ENCODE peak calls at places on chromosome 7, in six cellular contexts. L, C, K, E, U and A are unnamed samples.

GRCh38 chr7:55939514-55940123 is 12.1 kb upstream of the MRPS17 start:
- DNase-seq in L (no peak), C (no peak), K (no peak), E (no peak), U (no peak), A (no peak)

GRCh38 chr7:5481241-5482019 is 57.8 kb upstream of the TNRC18 start:
- DNase-seq in L (no peak), C (no peak), K (no peak), E (no peak), U (no peak), A (no peak)

GRCh38 chr7:18290223-18290622 is 205.3 kb upstream of the HDAC9 start:
- DNase-seq in L (no peak), C (no peak), K (no peak), E (no peak), U (no peak), A (no peak)

GRCh38 chr7:64878684-64879083 is 24.4 kb upstream of the ZNF273 start:
- DNase-seq in L (no peak), C (no peak), K (no peak), E (peak), U (no peak), A (no peak)

GRCh38 chr7:106608664-106609063 is 52.3 kb downstream of the CCDC71L start:
- DNase-seq in L (no peak), C (no peak), K (no peak), E (no peak), U (no peak), A (no peak)

GRCh38 chr7:9698375-9698774 is 1265.0 kb downstream of the NXPH1 start:
- DNase-seq in L (no peak), C (no peak), K (no peak), E (no peak), U (no peak), A (no peak)

GRCh38 chr7:108222236-108222892 is 92.2 kb upstream of the LAMB4 start:
- DNase-seq in L (no peak), C (no peak), K (no peak), E (peak), U (no peak), A (no peak)

GRCh38 chr7:158613481-158613880 is 25.9 kb upstream of the PTPRN2 start:
- DNase-seq in L (no peak), C (no peak), K (no peak), E (no peak), U (no peak), A (no peak)

GRCh38 chr7:31811650-31812461 is 124.8 kb downstream of the PPP1R17 start:
- DNase-seq in L (no peak), C (no peak), K (no peak), E (peak), U (no peak), A (no peak)

GRCh38 chr7:36999851-37000480 is 275.7 kb upstream of the AOAH start:
- DNase-seq in L (no peak), C (no peak), K (no peak), E (no peak), U (no peak), A (no peak)

GRCh38 chr7:35691827-35692307 is 3.1 kb downstream of the HERPUD2 start:
- DNase-seq in L (no peak), C (no peak), K (no peak), E (no peak), U (peak), A (no peak)

GRCh38 chr7:73521636-73522080 is 435 bp downstream of the BAZ1B start:
- DNase-seq in L (peak), C (no peak), K (no peak), E (peak), U (no peak), A (peak)

GRCh38 chr7:120695848-120696247 is 162.1 kb downstream of the TSPAN12 start:
- DNase-seq in L (no peak), C (no peak), K (no peak), E (no peak), U (no peak), A (no peak)

GRCh38 chr7:120714945-120715344 is 143.0 kb downstream of the TSPAN12 start:
- DNase-seq in L (no peak), C (no peak), K (no peak), E (no peak), U (no peak), A (no peak)

GRCh38 chr7:25014735-25015134 is 34.8 kb upstream of the OSBPL3 start:
- DNase-seq in L (no peak), C (no peak), K (no peak), E (peak), U (no peak), A (no peak)

GRCh38 chr7:15503603-15504280 is 58.1 kb downstream of the AGMO start:
- DNase-seq in L (no peak), C (no peak), K (no peak), E (peak), U (no peak), A (no peak)

GRCh38 chr7:87188930-87189329 is 30.6 kb downstream of the TMEM243 start:
- DNase-seq in L (no peak), C (no peak), K (no peak), E (no peak), U (no peak), A (no peak)

GRCh38 chr7:12747687-12748306 is 60.4 kb downstream of the ARL4A start:
- DNase-seq in L (no peak), C (no peak), K (no peak), E (peak), U (no peak), A (no peak)

GRCh38 chr7:139866047-139866837 is 37.2 kb downstream of the TBXAS1 start:
- DNase-seq in L (no peak), C (no peak), K (no peak), E (no peak), U (no peak), A (no peak)